ENCODE peak calls at places on chromosomes 11 and 22, in four cellular contexts. One of them, this sample, is unnamed.

GRCh38 chr11:2929880-2930704 is 872 bp upstream of the PHLDA2 start:
- DNase-seq in PC-3: peak
- DNase-seq in foreskin fibroblast: peak
- DNase-seq in fibroblast of the aortic adventitia: peak
- DNase-seq in this sample: peak

GRCh38 chr22:36405671-36406070 is 17.9 kb upstream of the MYH9 start:
- DNase-seq in PC-3: peak
- DNase-seq in foreskin fibroblast: peak
- DNase-seq in fibroblast of the aortic adventitia: no peak
- DNase-seq in this sample: peak

GRCh38 chr11:11985016-11985715 is 23.3 kb downstream of the DKK3 start:
- DNase-seq in PC-3: peak
- DNase-seq in foreskin fibroblast: peak
- DNase-seq in fibroblast of the aortic adventitia: peak
- DNase-seq in this sample: peak

GRCh38 chr11:114571712-114572111 is 12.0 kb upstream of the NXPE1 start:
- DNase-seq in PC-3: no peak
- DNase-seq in foreskin fibroblast: no peak
- DNase-seq in fibroblast of the aortic adventitia: no peak
- DNase-seq in this sample: no peak

GRCh38 chr11:116373545-116373944 is 399.2 kb downstream of the BUD13 start:
- DNase-seq in PC-3: no peak
- DNase-seq in foreskin fibroblast: no peak
- DNase-seq in fibroblast of the aortic adventitia: no peak
- DNase-seq in this sample: no peak

GRCh38 chr11:131066551-131066950 is 150.3 kb upstream of the SNX19 start:
- DNase-seq in PC-3: no peak
- DNase-seq in foreskin fibroblast: no peak
- DNase-seq in fibroblast of the aortic adventitia: no peak
- DNase-seq in this sample: no peak

GRCh38 chr11:60170566-60170965 is 12.3 kb downstream of the MS4A6A start:
- DNase-seq in PC-3: peak
- DNase-seq in foreskin fibroblast: no peak
- DNase-seq in fibroblast of the aortic adventitia: no peak
- DNase-seq in this sample: no peak

GRCh38 chr11:134486106-134486505 is 74.1 kb upstream of the B3GAT1 start:
- DNase-seq in PC-3: no peak
- DNase-seq in foreskin fibroblast: no peak
- DNase-seq in fibroblast of the aortic adventitia: no peak
- DNase-seq in this sample: no peak

GRCh38 chr22:44259366-44260215 is 53.2 kb downstream of the SHISAL1 start:
- DNase-seq in PC-3: no peak
- DNase-seq in foreskin fibroblast: no peak
- DNase-seq in fibroblast of the aortic adventitia: no peak
- DNase-seq in this sample: no peak

GRCh38 chr11:75051043-75051442 is 45.6 kb downstream of the OR2AT4 start:
- DNase-seq in PC-3: no peak
- DNase-seq in foreskin fibroblast: no peak
- DNase-seq in fibroblast of the aortic adventitia: no peak
- DNase-seq in this sample: no peak

GRCh38 chr11:75052457-75052856 is 44.2 kb downstream of the OR2AT4 start:
- DNase-seq in PC-3: no peak
- DNase-seq in foreskin fibroblast: no peak
- DNase-seq in fibroblast of the aortic adventitia: no peak
- DNase-seq in this sample: no peak

GRCh38 chr11:75055511-75055910 is 41.2 kb downstream of the OR2AT4 start:
- DNase-seq in PC-3: no peak
- DNase-seq in foreskin fibroblast: peak
- DNase-seq in fibroblast of the aortic adventitia: no peak
- DNase-seq in this sample: no peak

DNA sequence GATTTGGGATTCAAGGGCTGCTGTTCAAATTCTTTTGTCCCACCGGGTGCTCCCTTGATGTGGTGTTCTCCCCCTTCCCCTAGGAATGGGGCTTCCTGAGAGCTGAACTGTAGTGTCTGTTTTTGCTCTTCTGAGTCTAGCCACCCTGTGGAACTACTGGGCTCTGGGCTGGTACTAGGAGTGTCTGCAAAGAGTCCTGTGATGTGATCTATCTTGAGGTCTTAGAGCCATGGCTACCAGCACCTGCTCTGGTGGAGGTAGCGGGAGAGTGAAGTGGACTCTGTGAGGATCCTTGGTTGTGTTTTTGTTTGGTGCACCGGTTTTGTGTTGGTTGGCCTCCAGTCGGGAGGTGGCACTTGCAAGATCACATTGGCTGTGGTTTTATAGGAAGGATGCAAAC is 46.2 kb downstream of the OR2AT4 start:
- DNase-seq in PC-3: no peak
- DNase-seq in foreskin fibroblast: no peak
- DNase-seq in fibroblast of the aortic adventitia: no peak
- DNase-seq in this sample: no peak
- TF ChIP-seq CTCF in PC-3: no peak
- TF ChIP-seq CTCF in foreskin fibroblast: no peak
- TF ChIP-seq CTCF in fibroblast of the aortic adventitia: no peak
- TF ChIP-seq CTCF in this sample: no peak

GRCh38 chr11:94673353-94673752 is 94.8 kb upstream of the AMOTL1 start:
- DNase-seq in PC-3: no peak
- DNase-seq in foreskin fibroblast: no peak
- DNase-seq in fibroblast of the aortic adventitia: no peak
- DNase-seq in this sample: no peak
- TF ChIP-seq CTCF in PC-3: no peak
- TF ChIP-seq CTCF in foreskin fibroblast: no peak
- TF ChIP-seq CTCF in fibroblast of the aortic adventitia: no peak
- TF ChIP-seq CTCF in this sample: no peak

DNA sequence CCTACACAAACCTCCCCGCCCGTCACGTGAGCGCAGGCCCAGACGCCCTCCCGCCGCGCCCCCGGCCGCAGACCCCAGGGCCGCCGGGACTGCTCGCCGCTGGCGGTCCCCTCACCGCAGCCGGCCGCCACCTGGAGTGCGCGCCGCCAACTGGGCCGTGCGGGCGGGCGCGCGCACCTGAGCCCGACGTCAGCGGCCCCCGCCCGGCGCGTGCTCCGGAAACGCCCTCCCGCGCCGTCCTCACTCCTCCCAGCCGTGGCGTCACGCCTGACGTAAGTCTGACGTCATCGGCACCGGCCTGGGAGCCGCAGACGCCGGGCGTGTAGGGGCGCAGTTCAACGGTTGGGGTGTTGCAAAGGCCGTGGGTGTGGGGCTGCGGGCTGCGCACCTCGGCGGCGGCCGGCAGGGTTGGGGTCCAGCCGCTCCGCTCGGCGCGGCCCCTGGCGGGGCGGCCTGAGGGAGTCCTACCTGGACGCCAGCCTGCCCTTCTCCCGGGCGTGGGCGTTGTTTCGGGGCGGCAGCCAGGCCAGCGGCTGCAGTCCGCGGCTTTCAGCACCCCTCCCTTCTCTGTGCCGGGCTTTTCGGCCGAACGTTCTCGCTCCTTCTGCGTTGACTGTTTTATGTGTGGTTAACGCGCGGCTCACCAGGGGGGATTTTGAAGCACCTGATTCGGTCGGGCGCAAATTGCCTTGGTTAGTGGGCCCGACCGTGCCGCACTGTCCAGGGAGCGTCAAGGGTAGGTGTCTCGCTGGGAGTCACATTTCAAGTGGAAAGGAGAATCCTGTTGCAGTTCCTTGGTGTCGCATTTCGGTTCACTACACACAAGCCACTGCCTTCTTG is at the start of gene JOSD1:
- DNase-seq in PC-3: peak
- DNase-seq in foreskin fibroblast: peak
- DNase-seq in fibroblast of the aortic adventitia: peak
- DNase-seq in this sample: peak
- TF ChIP-seq CTCF in PC-3: no peak
- TF ChIP-seq CTCF in foreskin fibroblast: no peak
- TF ChIP-seq CTCF in fibroblast of the aortic adventitia: no peak
- TF ChIP-seq CTCF in this sample: no peak

GRCh38 chr11:102317099-102317767 is at the start of gene BIRC3:
- DNase-seq in PC-3: peak
- DNase-seq in foreskin fibroblast: peak
- DNase-seq in fibroblast of the aortic adventitia: peak
- DNase-seq in this sample: peak
- TF ChIP-seq CTCF in PC-3: no peak
- TF ChIP-seq CTCF in foreskin fibroblast: peak
- TF ChIP-seq CTCF in fibroblast of the aortic adventitia: peak
- TF ChIP-seq CTCF in this sample: peak

DNA sequence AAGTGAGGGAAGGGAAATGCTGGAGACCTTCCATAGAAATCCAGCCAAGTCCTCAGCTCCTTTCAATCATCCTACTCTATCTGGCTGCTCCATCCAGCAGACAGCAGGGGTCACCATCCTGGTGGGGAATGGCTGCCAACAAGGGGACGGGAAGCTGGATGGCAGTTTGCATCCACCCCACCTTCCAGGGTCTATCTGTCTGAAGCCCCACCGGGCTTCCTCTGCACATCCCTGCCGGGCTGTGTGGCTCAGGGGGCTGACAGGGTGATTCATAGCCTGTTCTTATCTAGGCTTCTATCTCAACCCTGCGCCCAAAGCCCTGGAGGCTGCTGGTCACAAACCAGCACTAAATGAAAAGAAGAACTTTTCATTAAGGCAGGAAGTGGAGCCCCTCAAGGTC is 1.1 kb downstream of the SYTL2 start:
- DNase-seq in PC-3: peak
- DNase-seq in foreskin fibroblast: peak
- DNase-seq in fibroblast of the aortic adventitia: no peak
- DNase-seq in this sample: no peak
- TF ChIP-seq CTCF in PC-3: peak
- TF ChIP-seq CTCF in foreskin fibroblast: peak
- TF ChIP-seq CTCF in fibroblast of the aortic adventitia: no peak
- TF ChIP-seq CTCF in this sample: peak

GRCh38 chr11:122046438-122046837 is 69.6 kb downstream of the BLID start:
- DNase-seq in PC-3: no peak
- DNase-seq in foreskin fibroblast: no peak
- DNase-seq in fibroblast of the aortic adventitia: no peak
- DNase-seq in this sample: no peak

GRCh38 chr11:122045181-122045586 is 70.8 kb downstream of the BLID start:
- DNase-seq in PC-3: peak
- DNase-seq in foreskin fibroblast: peak
- DNase-seq in fibroblast of the aortic adventitia: peak
- DNase-seq in this sample: peak

GRCh38 chr11:122046846-122047245 is 69.2 kb downstream of the BLID start:
- DNase-seq in PC-3: peak
- DNase-seq in foreskin fibroblast: no peak
- DNase-seq in fibroblast of the aortic adventitia: peak
- DNase-seq in this sample: peak

GRCh38 chr11:122050021-122050710 is 65.8 kb downstream of the BLID start:
- DNase-seq in PC-3: no peak
- DNase-seq in foreskin fibroblast: no peak
- DNase-seq in fibroblast of the aortic adventitia: no peak
- DNase-seq in this sample: no peak

GRCh38 chr11:122048401-122048800 is 67.6 kb downstream of the BLID start:
- DNase-seq in PC-3: no peak
- DNase-seq in foreskin fibroblast: peak
- DNase-seq in fibroblast of the aortic adventitia: no peak
- DNase-seq in this sample: no peak
- TF ChIP-seq CTCF in PC-3: no peak
- TF ChIP-seq CTCF in foreskin fibroblast: no peak
- TF ChIP-seq CTCF in fibroblast of the aortic adventitia: no peak
- TF ChIP-seq CTCF in this sample: no peak

DNA sequence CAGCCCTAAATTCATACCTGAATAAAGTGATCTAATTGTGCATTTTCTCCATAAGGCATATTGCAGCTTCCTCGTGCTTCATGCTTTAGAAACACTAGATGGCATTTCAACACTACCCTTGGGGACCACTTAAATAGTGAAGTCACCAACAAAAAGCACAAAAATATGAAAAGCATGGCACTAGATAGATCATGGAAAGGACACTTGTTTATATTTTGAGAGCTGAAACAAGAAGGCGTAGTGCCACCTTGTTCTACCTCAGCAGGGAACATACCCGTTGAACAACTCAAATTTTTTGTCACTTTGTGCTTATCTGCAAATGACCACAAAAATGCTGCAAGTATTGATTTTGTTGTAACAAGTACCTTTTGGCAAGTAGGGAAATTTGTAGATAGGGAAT is 8.6 kb downstream of the TBCEL start:
- DNase-seq in PC-3: peak
- DNase-seq in foreskin fibroblast: no peak
- DNase-seq in fibroblast of the aortic adventitia: no peak
- DNase-seq in this sample: no peak
- TF ChIP-seq CTCF in PC-3: peak
- TF ChIP-seq CTCF in foreskin fibroblast: no peak
- TF ChIP-seq CTCF in fibroblast of the aortic adventitia: no peak
- TF ChIP-seq CTCF in this sample: no peak

This sample was measured in AG10803.